ENCODE peak calls at places on chromosomes 1 and 21, in ten cellular contexts. D is IMR-90, V is heart right ventricle, H is tibial nerve, W is heart left ventricle, O is AG09319, J is left lung, G is nephron progenitor cell, R is sigmoid colon, C is choroid plexus epithelial cell. K is an unnamed sample.

GRCh38 chr1:212920895-212921294 is 29.4 kb upstream of the VASH2 start:
- DNase-seq in H (no peak), D (no peak), O (no peak), J (no peak), R (no peak), W (no peak), G (no peak), V (no peak), C (peak; percentile 22), K (no peak)

GRCh38 chr1:10945988-10946387 is 66.5 kb upstream of the TARDBP start:
- DNase-seq in V (no peak), W (no peak), R (no peak), O (no peak), J (no peak), H (no peak), C (no peak), D (no peak), G (no peak), K (no peak)

GRCh38 chr1:28056129-28056925 is 32.1 kb downstream of the EYA3 start:
- DNase-seq in V (no peak), J (peak; percentile 67), W (no peak), C (no peak), R (no peak), O (no peak), H (no peak), G (peak; percentile 4), D (no peak), K (no peak)

GRCh38 chr1:182909578-182909977 is 43.4 kb downstream of the SHCBP1L start:
- DNase-seq in V (no peak), R (no peak), D (no peak), G (no peak), O (no peak), J (no peak), H (no peak), C (no peak), W (no peak), K (no peak)

GRCh38 chr1:2255420-2256369 is 27.6 kb downstream of the SKI start:
- DNase-seq in W (no peak), J (no peak), D (peak; percentile 73), C (peak; percentile 68), O (no peak), G (no peak), V (no peak), R (no peak), H (no peak), K (no peak)

GRCh38 chr1:1591452-1591851 is 8.5 kb downstream of the FNDC10 start:
- DNase-seq in W (no peak), J (no peak), C (no peak), V (no peak), D (peak; percentile 34), H (no peak), G (no peak), R (no peak), O (no peak), K (no peak)

GRCh38 chr1:199490804-199491527 is 536.5 kb upstream of the NR5A2 start:
- DNase-seq in J (no peak), V (no peak), C (peak; percentile 89), W (no peak), G (no peak), H (no peak), D (peak; percentile 75), O (peak; percentile 16), R (no peak), K (no peak)

GRCh38 chr1:88354256-88354655 is 329.8 kb upstream of the PKN2 start:
- DNase-seq in D (no peak), G (no peak), W (no peak), J (no peak), O (no peak), V (no peak), R (no peak), H (no peak), C (no peak), K (no peak)

GRCh38 chr1:93614550-93615200 is 67.0 kb downstream of the BCAR3 start:
- DNase-seq in V (no peak), W (no peak), C (no peak), G (no peak), H (no peak), D (no peak), J (no peak), R (no peak), O (peak; percentile 75), K (no peak)

GRCh38 chr1:218341325-218341724 is 3.8 kb upstream of the TGFB2 start:
- DNase-seq in J (no peak), D (no peak), R (no peak), C (no peak), H (no peak), V (no peak), O (no peak), W (no peak), G (no peak), K (no peak)

GRCh38 chr1:11064942-11065341 is 5.1 kb upstream of the SRM start:
- DNase-seq in J (no peak), C (no peak), D (no peak), H (no peak), R (no peak), V (no peak), W (no peak), O (no peak), G (no peak), K (no peak)

DNA sequence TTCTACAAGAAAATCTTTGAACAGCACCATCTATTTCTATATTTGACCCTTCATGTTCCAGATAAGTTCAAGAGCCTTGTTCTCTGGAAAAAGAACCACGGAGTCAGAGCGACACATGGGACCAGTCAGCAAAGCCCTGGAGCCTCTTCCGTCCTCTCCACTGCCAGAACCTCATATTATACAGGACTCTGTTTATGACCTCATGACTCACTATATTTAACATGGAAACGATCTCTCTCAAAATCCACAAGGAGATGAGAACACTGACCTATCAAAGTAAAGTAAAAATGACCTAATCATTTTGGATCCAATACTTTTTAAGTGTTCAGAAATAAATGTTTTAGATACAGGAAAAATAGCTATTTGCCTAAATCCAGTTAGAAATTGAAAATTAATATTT is 124.6 kb upstream of the KRTAP19-8 start:
- DNase-seq in V (no peak), W (no peak), J (no peak), C (peak; percentile 49), H (no peak), D (peak; percentile 70), O (no peak), G (no peak), R (no peak), K (no peak)
- TF ChIP-seq CTCF in V (no peak), W (no peak), J (no peak), C (no peak), H (no peak), D (no peak), O (no peak), G (no peak), R (no peak), K (no peak)

GRCh38 chr1:147494998-147495580 is 46.2 kb upstream of the BCL9 start:
- DNase-seq in G (peak; percentile 69), D (peak; percentile 77), V (peak; percentile 79), C (peak; percentile 90), J (peak; percentile 60), W (peak; percentile 75), O (peak; percentile 53), H (peak; percentile 82), R (peak; percentile 88), K (peak; percentile 73)
- TF ChIP-seq CTCF in G (peak; percentile 90), D (peak; percentile 99), V (peak; percentile 92), C (peak; percentile 100), J (peak; percentile 84), W (peak; percentile 92), O (peak; percentile 97), H (peak; percentile 89), R (peak; percentile 92), K (peak; percentile 95)

DNA sequence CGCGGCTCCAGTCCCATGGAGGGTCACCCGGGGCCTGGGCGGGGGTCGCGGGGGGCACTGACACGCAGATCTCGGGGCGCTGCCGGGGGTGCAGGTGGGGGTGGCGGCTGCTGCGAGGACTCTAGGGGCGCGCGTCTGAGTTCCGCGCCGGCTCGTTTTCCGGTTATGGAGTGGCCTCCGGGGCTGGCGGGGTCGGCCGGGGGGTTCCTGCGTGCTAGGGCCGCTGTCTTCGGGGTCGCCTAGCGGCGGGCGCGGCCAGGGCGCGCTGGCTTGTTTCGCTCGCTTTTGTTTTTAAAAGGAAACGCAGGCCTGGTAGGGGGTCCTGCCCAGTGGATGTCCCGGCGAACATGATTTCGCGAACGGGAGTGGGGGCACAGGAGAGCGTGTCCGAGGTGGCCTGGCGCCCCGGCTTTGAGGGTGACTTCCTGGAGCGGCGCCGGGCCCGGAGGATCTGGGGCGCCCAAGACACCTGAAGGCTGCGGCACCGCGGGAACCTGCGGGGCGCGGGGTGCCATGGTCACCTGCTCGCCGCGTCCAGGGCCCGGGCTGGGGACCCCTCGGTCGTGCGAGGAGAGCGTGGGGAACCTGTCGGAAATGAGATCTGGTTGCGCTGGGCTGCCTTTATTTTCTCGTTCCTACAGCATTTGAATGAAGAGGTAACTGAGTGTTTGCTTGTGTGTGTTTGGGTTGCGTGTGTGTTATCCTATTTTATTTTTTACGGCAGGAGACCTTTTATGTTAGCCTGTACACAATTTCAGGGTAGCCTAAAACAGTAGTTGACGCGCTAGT is 618 bp downstream of the ETS2 start:
- DNase-seq in R (peak; percentile 78), J (peak; percentile 46), V (peak; percentile 32), O (no peak), C (no peak), W (peak; percentile 49), H (no peak), G (peak; percentile 70), D (no peak), K (no peak)
- TF ChIP-seq CTCF in R (peak; percentile 28), J (no peak), V (no peak), O (peak; percentile 10), C (peak; percentile 21), W (no peak), H (no peak), G (no peak), D (peak; percentile 7), K (peak; percentile 69)

GRCh38 chr1:25107643-25108010 is 124.7 kb downstream of the SYF2 start:
- DNase-seq in C (peak; percentile 68), J (no peak), D (peak; percentile 57), V (no peak), R (no peak), H (no peak), G (no peak), O (no peak), W (no peak), K (no peak)

GRCh38 chr1:25106981-25107642 is 125.2 kb downstream of the SYF2 start:
- DNase-seq in V (no peak), O (no peak), W (no peak), D (no peak), G (no peak), H (no peak), C (no peak), J (no peak), R (no peak), K (no peak)

GRCh38 chr1:25104932-25105561 is 127.3 kb downstream of the SYF2 start:
- DNase-seq in H (no peak), V (no peak), J (no peak), W (no peak), C (no peak), D (no peak), O (no peak), R (no peak), G (no peak), K (no peak)

GRCh38 chr1:25106352-25106751 is 126.0 kb downstream of the SYF2 start:
- DNase-seq in J (no peak), H (no peak), O (no peak), G (no peak), W (no peak), R (no peak), V (no peak), C (no peak), D (no peak), K (no peak)

DNA sequence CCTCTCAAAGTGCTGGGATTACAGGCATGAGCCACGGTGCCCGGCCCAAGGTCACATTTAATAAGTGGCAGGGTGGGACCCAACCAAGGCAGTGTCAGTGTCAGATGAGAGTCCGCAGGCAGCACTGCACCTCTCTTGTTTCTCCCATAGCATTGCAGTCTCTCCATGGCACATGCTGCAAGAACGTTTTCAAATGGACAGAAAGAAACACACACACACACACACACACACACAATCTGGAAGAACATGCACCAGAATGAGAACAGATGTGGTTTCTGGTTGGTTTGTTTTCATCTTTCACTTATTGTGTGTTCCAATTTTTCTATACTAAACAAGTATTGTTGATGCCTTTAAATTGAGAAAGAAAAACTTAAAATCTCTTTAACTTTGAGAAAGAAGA is 126.5 kb downstream of the SYF2 start:
- DNase-seq in R (no peak), W (no peak), V (no peak), G (no peak), O (no peak), J (no peak), D (no peak), C (no peak), H (no peak), K (no peak)
- TF ChIP-seq CTCF in R (no peak), W (no peak), V (no peak), G (no peak), O (no peak), J (no peak), D (no peak), C (no peak), H (no peak), K (no peak)